ENCODE peak calls at places on chromosome 12, in four cellular contexts. One of them, this sample, is unnamed.
A peak's percentile ranks its signal among the peaks of the same experiment; 100 is the strongest.

GRCh38 chr12:6377667-6377994 is 2.3 kb upstream of the SCNN1A start:
- DNase-seq in HCT116: no peak
- DNase-seq in H1: no peak
- DNase-seq in HepG2: no peak
- DNase-seq in this sample: no peak

GRCh38 chr12:109510196-109510595 is 32.8 kb downstream of the UBE3B start:
- DNase-seq in HCT116: no peak
- DNase-seq in H1: no peak
- DNase-seq in HepG2: no peak
- DNase-seq in this sample: no peak

GRCh38 chr12:49776413-49776812 is 35.1 kb downstream of the TMBIM6 start:
- DNase-seq in HCT116: peak; percentile 72
- DNase-seq in H1: peak; percentile 60
- DNase-seq in HepG2: peak; percentile 66
- DNase-seq in this sample: peak; percentile 68

GRCh38 chr12:126668961-126669360 is 1598.0 kb upstream of the TMEM132C start:
- DNase-seq in HCT116: no peak
- DNase-seq in H1: no peak
- DNase-seq in HepG2: no peak
- DNase-seq in this sample: no peak

GRCh38 chr12:120598674-120599463 is 17.7 kb upstream of the POP5 start:
- DNase-seq in HCT116: no peak
- DNase-seq in H1: no peak
- DNase-seq in HepG2: peak; percentile 41
- DNase-seq in this sample: no peak

GRCh38 chr12:132189378-132190011 is 45.2 kb downstream of the NOC4L start:
- DNase-seq in HCT116: peak; percentile 87
- DNase-seq in H1: peak; percentile 33
- DNase-seq in HepG2: no peak
- DNase-seq in this sample: peak; percentile 77

GRCh38 chr12:113676117-113676516 is 204.4 kb upstream of the LHX5 start:
- DNase-seq in HCT116: no peak
- DNase-seq in H1: no peak
- DNase-seq in HepG2: no peak
- DNase-seq in this sample: no peak

GRCh38 chr12:105072888-105073488 is 11.3 kb downstream of the ALDH1L2 start:
- DNase-seq in HCT116: no peak
- DNase-seq in H1: no peak
- DNase-seq in HepG2: no peak
- DNase-seq in this sample: no peak

GRCh38 chr12:91703884-91704283 is 441.8 kb downstream of the BTG1 start:
- DNase-seq in HCT116: no peak
- DNase-seq in H1: no peak
- DNase-seq in HepG2: no peak
- DNase-seq in this sample: no peak

GRCh38 chr12:64733857-64734256 is 25.3 kb downstream of the GNS start:
- DNase-seq in HCT116: peak; percentile 23
- DNase-seq in H1: no peak
- DNase-seq in HepG2: no peak
- DNase-seq in this sample: peak; percentile 37

GRCh38 chr12:47017901-47018479 is 61.4 kb upstream of the PCED1B start:
- DNase-seq in HCT116: no peak
- DNase-seq in H1: no peak
- DNase-seq in HepG2: no peak
- DNase-seq in this sample: no peak

GRCh38 chr12:105590571-105590970 is 260.1 kb downstream of the C12orf75 start:
- DNase-seq in HCT116: no peak
- DNase-seq in H1: no peak
- DNase-seq in HepG2: no peak
- DNase-seq in this sample: peak; percentile 39

GRCh38 chr12:108360057-108360456 is 20.9 kb upstream of the CMKLR1 start:
- DNase-seq in HCT116: no peak
- DNase-seq in H1: no peak
- DNase-seq in HepG2: no peak
- DNase-seq in this sample: no peak

GRCh38 chr12:30678221-30678620 is 17.4 kb downstream of the IPO8 start:
- DNase-seq in HCT116: no peak
- DNase-seq in H1: no peak
- DNase-seq in HepG2: no peak
- DNase-seq in this sample: no peak

GRCh38 chr12:52804029-52804428 is 8.1 kb upstream of the KRT3 start:
- DNase-seq in HCT116: no peak
- DNase-seq in H1: no peak
- DNase-seq in HepG2: no peak
- DNase-seq in this sample: no peak

GRCh38 chr12:10940389-10940788 is 1.3 kb upstream of the TAS2R14 start:
- DNase-seq in HCT116: no peak
- DNase-seq in H1: no peak
- DNase-seq in HepG2: peak; percentile 23
- DNase-seq in this sample: no peak

GRCh38 chr12:106924458-106924857 is 31.2 kb upstream of the TMEM263 start:
- DNase-seq in HCT116: no peak
- DNase-seq in H1: no peak
- DNase-seq in HepG2: no peak
- DNase-seq in this sample: no peak

GRCh38 chr12:122721057-122721545 is 4.5 kb upstream of the HCAR3 start:
- DNase-seq in HCT116: no peak
- DNase-seq in H1: no peak
- DNase-seq in HepG2: peak; percentile 75
- DNase-seq in this sample: peak; percentile 47

GRCh38 chr12:113747048-113747447 is 219.1 kb downstream of the RBM19 start:
- DNase-seq in HCT116: no peak
- DNase-seq in H1: no peak
- DNase-seq in HepG2: no peak
- DNase-seq in this sample: no peak

GRCh38 chr12:90234455-90234854 is 525.8 kb upstream of the ATP2B1 start:
- DNase-seq in HCT116: no peak
- DNase-seq in H1: no peak
- DNase-seq in HepG2: no peak
- DNase-seq in this sample: no peak

GRCh38 chr12:131134523-131135310 is 181.0 kb downstream of the ADGRD1 start:
- DNase-seq in HCT116: no peak
- DNase-seq in H1: no peak
- DNase-seq in HepG2: no peak
- DNase-seq in this sample: no peak

GRCh38 chr12:51863921-51864700 is 15.6 kb upstream of the FIGNL2 start:
- DNase-seq in HCT116: no peak
- DNase-seq in H1: no peak
- DNase-seq in HepG2: peak; percentile 35
- DNase-seq in this sample: no peak

GRCh38 chr12:88703790-88704189 is 123.5 kb upstream of the KITLG start:
- DNase-seq in HCT116: no peak
- DNase-seq in H1: no peak
- DNase-seq in HepG2: no peak
- DNase-seq in this sample: no peak

DNA sequence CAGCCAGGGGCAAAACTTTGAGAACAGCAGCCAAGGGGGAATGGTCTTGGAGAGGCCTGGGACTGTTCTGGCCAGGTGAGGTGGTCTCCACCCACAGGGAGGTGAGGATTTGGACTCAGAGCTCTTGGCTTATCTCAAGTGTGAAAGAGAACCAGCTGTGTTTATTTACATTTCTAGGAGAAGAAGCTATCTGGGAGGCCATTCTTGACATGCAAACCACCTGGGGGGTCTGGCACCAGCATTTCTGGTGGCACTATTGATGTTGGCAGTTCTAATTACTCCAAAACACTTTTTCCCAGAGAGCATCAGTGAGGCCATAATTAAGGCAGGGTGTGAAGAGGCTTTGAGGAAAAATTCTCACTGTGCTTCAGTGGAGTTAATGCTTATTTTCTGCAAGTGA is 95.1 kb downstream of the CAND1 start:
- DNase-seq in HCT116: no peak
- DNase-seq in H1: no peak
- DNase-seq in HepG2: no peak
- DNase-seq in this sample: no peak
- TF ChIP-seq MAX in HCT116: no peak
- TF ChIP-seq MAX in H1: no peak
- TF ChIP-seq MAX in HepG2: no peak
- TF ChIP-seq MAX in this sample: no peak

GRCh38 chr12:9049520-9050133 is 60.3 kb downstream of the KLRG1 start:
- DNase-seq in HCT116: peak; percentile 48
- DNase-seq in H1: no peak
- DNase-seq in HepG2: peak; percentile 46
- DNase-seq in this sample: peak; percentile 62
- TF ChIP-seq MAX in HCT116: no peak
- TF ChIP-seq MAX in H1: no peak
- TF ChIP-seq MAX in HepG2: no peak
- TF ChIP-seq MAX in this sample: no peak

DNA sequence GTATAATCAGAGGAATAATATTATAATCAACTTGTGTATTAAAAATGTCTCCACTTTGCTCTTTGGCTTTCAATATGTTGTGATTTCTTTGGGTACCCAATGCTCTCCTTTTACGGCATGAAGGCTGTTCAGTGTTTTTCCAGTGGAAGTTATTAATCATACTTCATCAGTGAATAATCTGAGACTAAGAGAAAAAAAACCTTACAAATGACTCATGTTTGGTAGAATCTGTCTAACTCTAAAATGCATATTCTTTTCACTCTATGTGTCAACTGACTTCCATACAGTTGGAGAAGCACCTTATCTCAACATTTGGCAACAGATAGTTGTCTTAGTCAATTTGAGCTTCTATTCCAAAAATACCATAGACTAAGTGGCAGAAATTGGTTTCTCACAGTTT is 82.2 kb downstream of the PTPRO start:
- DNase-seq in HCT116: no peak
- DNase-seq in H1: no peak
- DNase-seq in HepG2: no peak
- DNase-seq in this sample: peak; percentile 20
- TF ChIP-seq MAX in HCT116: no peak
- TF ChIP-seq MAX in H1: no peak
- TF ChIP-seq MAX in HepG2: no peak
- TF ChIP-seq MAX in this sample: no peak

GRCh38 chr12:57063991-57064725 is 14.2 kb upstream of the MYO1A start:
- DNase-seq in HCT116: no peak
- DNase-seq in H1: no peak
- DNase-seq in HepG2: no peak
- DNase-seq in this sample: no peak
- TF ChIP-seq MAX in HCT116: no peak
- TF ChIP-seq MAX in H1: no peak
- TF ChIP-seq MAX in HepG2: no peak
- TF ChIP-seq MAX in this sample: no peak

DNA sequence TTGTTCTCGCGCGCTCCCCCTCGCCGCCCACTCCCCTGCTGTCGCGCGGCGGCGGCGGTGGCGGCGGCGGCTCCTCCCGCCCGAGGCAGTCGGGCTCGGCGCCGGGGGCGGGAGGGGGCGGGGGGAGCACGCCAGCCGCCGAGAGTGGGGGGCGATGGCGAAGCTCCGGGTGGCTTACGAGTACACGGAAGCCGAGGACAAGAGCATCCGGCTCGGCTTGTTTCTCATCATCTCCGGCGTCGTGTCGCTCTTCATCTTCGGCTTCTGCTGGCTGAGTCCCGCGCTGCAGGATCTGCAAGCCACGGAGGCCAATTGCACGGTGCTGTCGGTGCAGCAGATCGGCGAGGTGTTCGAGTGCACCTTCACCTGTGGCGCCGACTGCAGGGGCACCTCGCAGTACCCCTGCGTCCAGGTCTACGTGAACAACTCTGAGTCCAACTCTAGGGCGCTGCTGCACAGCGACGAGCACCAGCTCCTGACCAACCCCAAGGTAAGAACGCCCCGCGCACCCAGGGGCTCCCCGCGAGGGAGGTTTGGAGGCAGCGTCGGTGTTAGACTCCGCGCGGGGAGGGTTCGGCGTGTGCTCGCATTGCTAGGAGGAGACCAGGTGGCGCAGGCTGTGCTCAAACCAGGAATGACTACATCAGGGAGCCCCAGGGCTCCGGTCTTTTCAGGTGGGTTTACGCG is 634 bp downstream of the KCNMB4 start:
- DNase-seq in HCT116: peak; percentile 37
- DNase-seq in H1: no peak
- DNase-seq in HepG2: peak; percentile 13
- DNase-seq in this sample: peak; percentile 36
- TF ChIP-seq MAX in HCT116: peak; percentile 64
- TF ChIP-seq MAX in H1: peak; percentile 53
- TF ChIP-seq MAX in HepG2: peak; percentile 27
- TF ChIP-seq MAX in this sample: no peak

GRCh38 chr12:22321018-22321605 is 13.4 kb downstream of the ST8SIA1 start:
- DNase-seq in HCT116: no peak
- DNase-seq in H1: no peak
- DNase-seq in HepG2: no peak
- DNase-seq in this sample: no peak

GRCh38 chr12:22318122-22318737 is 16.3 kb downstream of the ST8SIA1 start:
- DNase-seq in HCT116: no peak
- DNase-seq in H1: no peak
- DNase-seq in HepG2: no peak
- DNase-seq in this sample: no peak

GRCh38 chr12:22321620-22322019 is 12.9 kb downstream of the ST8SIA1 start:
- DNase-seq in HCT116: no peak
- DNase-seq in H1: no peak
- DNase-seq in HepG2: no peak
- DNase-seq in this sample: no peak
- TF ChIP-seq MAX in HCT116: no peak
- TF ChIP-seq MAX in H1: no peak
- TF ChIP-seq MAX in HepG2: no peak
- TF ChIP-seq MAX in this sample: no peak

DNA sequence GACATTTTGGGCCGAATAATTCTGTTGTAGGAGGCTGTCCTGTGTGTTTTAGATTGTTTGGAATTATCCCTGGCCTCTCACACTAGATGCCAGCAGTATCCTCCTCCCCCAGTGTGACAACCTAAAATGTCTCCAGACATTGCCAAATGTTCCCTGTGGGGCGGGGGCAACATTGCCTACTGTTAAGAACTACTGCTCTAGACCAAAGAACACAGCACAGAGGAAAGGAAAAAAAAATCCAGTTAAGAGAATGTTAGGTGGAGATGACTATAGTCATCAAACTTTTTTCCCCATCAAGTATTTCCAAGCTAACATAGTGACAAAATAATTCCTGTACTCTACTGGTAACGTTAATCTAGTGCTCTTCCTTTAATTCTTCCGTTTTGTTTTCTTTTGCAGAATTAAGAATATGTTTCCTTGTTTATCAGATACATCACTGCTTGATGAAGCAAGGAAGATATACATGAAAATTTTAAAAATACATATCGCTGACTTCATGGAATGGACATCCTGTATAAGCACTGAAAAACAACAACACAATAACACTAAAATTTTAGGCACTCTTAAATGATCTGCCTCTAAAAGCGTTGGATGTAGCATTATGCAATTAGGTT is 3.6 kb downstream of the CDKN1B start:
- DNase-seq in HCT116: no peak
- DNase-seq in H1: no peak
- DNase-seq in HepG2: no peak
- DNase-seq in this sample: peak; percentile 58
- TF ChIP-seq MAX in HCT116: no peak
- TF ChIP-seq MAX in H1: no peak
- TF ChIP-seq MAX in HepG2: no peak
- TF ChIP-seq MAX in this sample: no peak

GRCh38 chr12:39627914-39628313 is 8.3 kb upstream of the ABCD2 start:
- DNase-seq in HCT116: no peak
- DNase-seq in H1: no peak
- DNase-seq in HepG2: no peak
- DNase-seq in this sample: no peak
- TF ChIP-seq MAX in HCT116: no peak
- TF ChIP-seq MAX in H1: no peak
- TF ChIP-seq MAX in HepG2: no peak
- TF ChIP-seq MAX in this sample: no peak